ENCODE peak calls at places on chromosome 15, in ten cellular contexts. One of them, this sample, is unnamed.

GRCh38 chr15:93543093-93543492 is 454.1 kb upstream of the RGMA start:
- DNase-seq in CD8-positive, alpha-beta memory T cell: no peak
- DNase-seq in cardiac muscle cell: no peak
- DNase-seq in naive thymus-derived CD4-positive, alpha-beta T cell: no peak
- DNase-seq in body of pancreas: no peak
- DNase-seq in mammary epithelial cell: no peak
- DNase-seq in heart left ventricle: no peak
- DNase-seq in adrenal gland: no peak
- DNase-seq in spleen: no peak
- DNase-seq in iPS DF 6.9: no peak
- DNase-seq in this sample: no peak

GRCh38 chr15:45719490-45719889 is 84.7 kb downstream of the SQOR start:
- DNase-seq in spleen: no peak
- DNase-seq in mammary epithelial cell: no peak
- DNase-seq in naive thymus-derived CD4-positive, alpha-beta T cell: no peak
- DNase-seq in heart left ventricle: no peak
- DNase-seq in CD8-positive, alpha-beta memory T cell: no peak
- DNase-seq in cardiac muscle cell: peak; percentile 66
- DNase-seq in body of pancreas: no peak
- DNase-seq in adrenal gland: peak; percentile 20
- DNase-seq in iPS DF 6.9: no peak
- DNase-seq in this sample: no peak

GRCh38 chr15:39376371-39376909 is 204.4 kb upstream of the THBS1 start:
- DNase-seq in cardiac muscle cell: no peak
- DNase-seq in adrenal gland: no peak
- DNase-seq in spleen: no peak
- DNase-seq in CD8-positive, alpha-beta memory T cell: no peak
- DNase-seq in body of pancreas: no peak
- DNase-seq in heart left ventricle: no peak
- DNase-seq in mammary epithelial cell: peak; percentile 48
- DNase-seq in iPS DF 6.9: no peak
- DNase-seq in naive thymus-derived CD4-positive, alpha-beta T cell: no peak
- DNase-seq in this sample: no peak

GRCh38 chr15:40762919-40763800 is 708 bp upstream of the GCHFR start:
- DNase-seq in heart left ventricle: peak; percentile 85
- DNase-seq in spleen: peak; percentile 83
- DNase-seq in naive thymus-derived CD4-positive, alpha-beta T cell: peak; percentile 36
- DNase-seq in cardiac muscle cell: no peak
- DNase-seq in mammary epithelial cell: peak; percentile 50
- DNase-seq in CD8-positive, alpha-beta memory T cell: no peak
- DNase-seq in body of pancreas: peak; percentile 84
- DNase-seq in adrenal gland: peak; percentile 73
- DNase-seq in iPS DF 6.9: no peak
- DNase-seq in this sample: peak; percentile 85

GRCh38 chr15:69463182-69463756 is 10.7 kb downstream of the RPLP1 start:
- DNase-seq in adrenal gland: no peak
- DNase-seq in heart left ventricle: no peak
- DNase-seq in cardiac muscle cell: no peak
- DNase-seq in iPS DF 6.9: no peak
- DNase-seq in CD8-positive, alpha-beta memory T cell: no peak
- DNase-seq in naive thymus-derived CD4-positive, alpha-beta T cell: peak; percentile 29
- DNase-seq in spleen: no peak
- DNase-seq in mammary epithelial cell: peak; percentile 44
- DNase-seq in body of pancreas: no peak
- DNase-seq in this sample: no peak

GRCh38 chr15:77533530-77533929 is 99.2 kb downstream of the LINGO1 start:
- DNase-seq in cardiac muscle cell: no peak
- DNase-seq in spleen: no peak
- DNase-seq in iPS DF 6.9: no peak
- DNase-seq in body of pancreas: no peak
- DNase-seq in adrenal gland: no peak
- DNase-seq in CD8-positive, alpha-beta memory T cell: no peak
- DNase-seq in heart left ventricle: peak; percentile 28
- DNase-seq in mammary epithelial cell: no peak
- DNase-seq in naive thymus-derived CD4-positive, alpha-beta T cell: no peak
- DNase-seq in this sample: no peak

GRCh38 chr15:70014860-70015490 is 82.7 kb downstream of the TLE3 start:
- DNase-seq in adrenal gland: no peak
- DNase-seq in CD8-positive, alpha-beta memory T cell: no peak
- DNase-seq in mammary epithelial cell: no peak
- DNase-seq in heart left ventricle: no peak
- DNase-seq in spleen: peak; percentile 85
- DNase-seq in cardiac muscle cell: no peak
- DNase-seq in body of pancreas: no peak
- DNase-seq in iPS DF 6.9: peak; percentile 73
- DNase-seq in naive thymus-derived CD4-positive, alpha-beta T cell: no peak
- DNase-seq in this sample: peak; percentile 78

GRCh38 chr15:82146558-82146957 is 100.7 kb upstream of the MEX3B start:
- DNase-seq in iPS DF 6.9: no peak
- DNase-seq in adrenal gland: no peak
- DNase-seq in CD8-positive, alpha-beta memory T cell: no peak
- DNase-seq in spleen: no peak
- DNase-seq in heart left ventricle: no peak
- DNase-seq in mammary epithelial cell: no peak
- DNase-seq in naive thymus-derived CD4-positive, alpha-beta T cell: no peak
- DNase-seq in body of pancreas: no peak
- DNase-seq in cardiac muscle cell: no peak
- DNase-seq in this sample: no peak

GRCh38 chr15:58916962-58917361 is 16.5 kb downstream of the SLTM start:
- DNase-seq in spleen: no peak
- DNase-seq in CD8-positive, alpha-beta memory T cell: no peak
- DNase-seq in heart left ventricle: no peak
- DNase-seq in mammary epithelial cell: no peak
- DNase-seq in body of pancreas: no peak
- DNase-seq in cardiac muscle cell: no peak
- DNase-seq in iPS DF 6.9: no peak
- DNase-seq in adrenal gland: no peak
- DNase-seq in naive thymus-derived CD4-positive, alpha-beta T cell: no peak
- DNase-seq in this sample: no peak

GRCh38 chr15:58919232-58919631 is 14.2 kb downstream of the SLTM start:
- DNase-seq in adrenal gland: no peak
- DNase-seq in CD8-positive, alpha-beta memory T cell: no peak
- DNase-seq in cardiac muscle cell: no peak
- DNase-seq in mammary epithelial cell: no peak
- DNase-seq in naive thymus-derived CD4-positive, alpha-beta T cell: no peak
- DNase-seq in spleen: no peak
- DNase-seq in heart left ventricle: no peak
- DNase-seq in iPS DF 6.9: no peak
- DNase-seq in body of pancreas: no peak
- DNase-seq in this sample: no peak

GRCh38 chr15:58921267-58921666 is 12.2 kb downstream of the SLTM start:
- DNase-seq in mammary epithelial cell: no peak
- DNase-seq in body of pancreas: no peak
- DNase-seq in iPS DF 6.9: no peak
- DNase-seq in cardiac muscle cell: no peak
- DNase-seq in heart left ventricle: no peak
- DNase-seq in adrenal gland: no peak
- DNase-seq in spleen: no peak
- DNase-seq in CD8-positive, alpha-beta memory T cell: no peak
- DNase-seq in naive thymus-derived CD4-positive, alpha-beta T cell: no peak
- DNase-seq in this sample: no peak

GRCh38 chr15:58923284-58923683 is 10.2 kb downstream of the SLTM start:
- DNase-seq in naive thymus-derived CD4-positive, alpha-beta T cell: no peak
- DNase-seq in spleen: no peak
- DNase-seq in heart left ventricle: no peak
- DNase-seq in cardiac muscle cell: no peak
- DNase-seq in CD8-positive, alpha-beta memory T cell: no peak
- DNase-seq in mammary epithelial cell: no peak
- DNase-seq in adrenal gland: no peak
- DNase-seq in body of pancreas: no peak
- DNase-seq in iPS DF 6.9: no peak
- DNase-seq in this sample: no peak

DNA sequence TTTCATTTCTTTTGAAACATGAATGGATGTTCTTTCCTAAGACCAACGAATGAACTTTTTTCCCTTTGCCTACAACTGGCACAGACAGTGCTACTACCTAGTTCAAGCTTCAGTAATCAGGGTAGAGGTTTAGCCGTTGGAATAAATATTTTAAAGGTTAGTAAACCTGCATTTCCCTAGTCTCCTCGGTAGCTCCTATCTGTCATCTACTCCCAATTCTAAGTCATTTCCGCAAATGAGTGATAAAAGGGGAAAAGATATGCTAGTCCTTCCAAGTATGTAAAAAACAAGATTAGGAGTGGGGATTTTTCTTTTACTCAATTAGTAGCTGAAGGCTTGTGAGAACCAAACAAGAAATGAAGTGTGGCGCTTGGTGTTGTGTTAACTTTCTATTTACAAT is 15.2 kb downstream of the SLTM start:
- DNase-seq in iPS DF 6.9: no peak
- DNase-seq in CD8-positive, alpha-beta memory T cell: no peak
- DNase-seq in spleen: no peak
- DNase-seq in mammary epithelial cell: no peak
- DNase-seq in body of pancreas: no peak
- DNase-seq in cardiac muscle cell: no peak
- DNase-seq in adrenal gland: no peak
- DNase-seq in heart left ventricle: no peak
- DNase-seq in naive thymus-derived CD4-positive, alpha-beta T cell: no peak
- DNase-seq in this sample: no peak
- H3K27ac ChIP-seq in iPS DF 6.9: no peak overlapping the region
- H3K27ac ChIP-seq in CD8-positive, alpha-beta memory T cell: no peak overlapping the region
- H3K27ac ChIP-seq in spleen: no peak overlapping the region
- H3K27ac ChIP-seq in mammary epithelial cell: no peak overlapping the region
- H3K27ac ChIP-seq in body of pancreas: no peak overlapping the region
- H3K27ac ChIP-seq in cardiac muscle cell: peak overlapping the region; percentile 22
- H3K27ac ChIP-seq in adrenal gland: no peak overlapping the region
- H3K27ac ChIP-seq in heart left ventricle: no peak overlapping the region
- H3K27ac ChIP-seq in naive thymus-derived CD4-positive, alpha-beta T cell: no peak overlapping the region
- H3K27ac ChIP-seq in this sample: no peak overlapping the region

GRCh38 chr15:59013246-59013645 is 25.8 kb downstream of the RNF111 start:
- DNase-seq in mammary epithelial cell: no peak
- DNase-seq in CD8-positive, alpha-beta memory T cell: no peak
- DNase-seq in body of pancreas: no peak
- DNase-seq in iPS DF 6.9: no peak
- DNase-seq in spleen: no peak
- DNase-seq in naive thymus-derived CD4-positive, alpha-beta T cell: no peak
- DNase-seq in heart left ventricle: no peak
- DNase-seq in cardiac muscle cell: no peak
- DNase-seq in adrenal gland: no peak
- DNase-seq in this sample: no peak
- H3K36me3 ChIP-seq in mammary epithelial cell: no peaks in the 10 kb centered on the region
- H3K36me3 ChIP-seq in CD8-positive, alpha-beta memory T cell: no peaks in the 10 kb centered on the region
- H3K36me3 ChIP-seq in body of pancreas: no peaks in the 10 kb centered on the region
- H3K36me3 ChIP-seq in iPS DF 6.9: no peaks in the 10 kb centered on the region
- H3K36me3 ChIP-seq in spleen: no peaks in the 10 kb centered on the region
- H3K36me3 ChIP-seq in naive thymus-derived CD4-positive, alpha-beta T cell: no peaks in the 10 kb centered on the region
- H3K36me3 ChIP-seq in heart left ventricle: no peaks in the 10 kb centered on the region
- H3K36me3 ChIP-seq in cardiac muscle cell: no peaks in the 10 kb centered on the region
- H3K36me3 ChIP-seq in adrenal gland: no peaks in the 10 kb centered on the region
- H3K36me3 ChIP-seq in this sample: peaks cover 3% of the 10 kb centered on the region

DNA sequence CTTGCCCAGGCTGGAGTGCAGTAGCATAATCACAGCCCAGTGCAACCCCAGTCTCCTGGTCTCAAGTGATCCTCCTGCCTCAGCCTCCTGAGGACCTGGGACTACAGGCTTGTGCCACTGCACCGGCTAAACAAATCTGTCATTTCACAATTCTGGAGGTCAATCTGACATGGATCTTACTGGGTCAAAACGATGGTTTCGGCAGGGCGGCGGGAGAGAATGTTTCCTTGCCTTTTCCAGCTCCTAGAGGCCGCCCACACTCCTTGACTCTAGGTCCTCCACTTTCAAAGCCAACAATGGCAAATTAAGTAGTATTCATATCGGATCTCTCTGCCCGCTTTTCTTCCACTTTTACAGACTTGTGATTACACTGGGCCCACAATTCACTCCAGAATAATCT is 14.8 kb downstream of the ATP10A start:
- DNase-seq in cardiac muscle cell: no peak
- DNase-seq in body of pancreas: no peak
- DNase-seq in CD8-positive, alpha-beta memory T cell: no peak
- DNase-seq in naive thymus-derived CD4-positive, alpha-beta T cell: no peak
- DNase-seq in adrenal gland: no peak
- DNase-seq in heart left ventricle: no peak
- DNase-seq in spleen: no peak
- DNase-seq in mammary epithelial cell: no peak
- DNase-seq in iPS DF 6.9: no peak
- DNase-seq in this sample: no peak
- H3K27ac ChIP-seq in cardiac muscle cell: no peak overlapping the region
- H3K27ac ChIP-seq in body of pancreas: no peak overlapping the region
- H3K27ac ChIP-seq in CD8-positive, alpha-beta memory T cell: no peak overlapping the region
- H3K27ac ChIP-seq in naive thymus-derived CD4-positive, alpha-beta T cell: peak overlapping the region; percentile 73
- H3K27ac ChIP-seq in adrenal gland: peak overlapping the region; percentile 79
- H3K27ac ChIP-seq in heart left ventricle: no peak overlapping the region
- H3K27ac ChIP-seq in spleen: no peak overlapping the region
- H3K27ac ChIP-seq in mammary epithelial cell: no peak overlapping the region
- H3K27ac ChIP-seq in iPS DF 6.9: no peak overlapping the region
- H3K27ac ChIP-seq in this sample: peak overlapping the region; percentile 93

GRCh38 chr15:60721232-60721576 is 242.3 kb upstream of the ICE2 start:
- DNase-seq in mammary epithelial cell: no peak
- DNase-seq in heart left ventricle: no peak
- DNase-seq in cardiac muscle cell: no peak
- DNase-seq in adrenal gland: no peak
- DNase-seq in naive thymus-derived CD4-positive, alpha-beta T cell: no peak
- DNase-seq in body of pancreas: no peak
- DNase-seq in CD8-positive, alpha-beta memory T cell: peak; percentile 6
- DNase-seq in iPS DF 6.9: no peak
- DNase-seq in spleen: no peak
- DNase-seq in this sample: no peak

GRCh38 chr15:60720493-60721231 is 241.7 kb upstream of the ICE2 start:
- DNase-seq in spleen: no peak
- DNase-seq in naive thymus-derived CD4-positive, alpha-beta T cell: peak; percentile 35
- DNase-seq in adrenal gland: peak; percentile 16
- DNase-seq in heart left ventricle: no peak
- DNase-seq in cardiac muscle cell: no peak
- DNase-seq in iPS DF 6.9: no peak
- DNase-seq in body of pancreas: no peak
- DNase-seq in CD8-positive, alpha-beta memory T cell: peak; percentile 25
- DNase-seq in mammary epithelial cell: no peak
- DNase-seq in this sample: no peak

GRCh38 chr15:60721706-60722105 is 242.8 kb upstream of the ICE2 start:
- DNase-seq in cardiac muscle cell: no peak
- DNase-seq in body of pancreas: no peak
- DNase-seq in adrenal gland: peak; percentile 82
- DNase-seq in CD8-positive, alpha-beta memory T cell: no peak
- DNase-seq in heart left ventricle: no peak
- DNase-seq in mammary epithelial cell: peak; percentile 5
- DNase-seq in naive thymus-derived CD4-positive, alpha-beta T cell: no peak
- DNase-seq in iPS DF 6.9: no peak
- DNase-seq in spleen: no peak
- DNase-seq in this sample: no peak

GRCh38 chr15:60718661-60719069 is 239.7 kb upstream of the ICE2 start:
- DNase-seq in CD8-positive, alpha-beta memory T cell: no peak
- DNase-seq in body of pancreas: no peak
- DNase-seq in mammary epithelial cell: no peak
- DNase-seq in cardiac muscle cell: no peak
- DNase-seq in naive thymus-derived CD4-positive, alpha-beta T cell: no peak
- DNase-seq in spleen: no peak
- DNase-seq in heart left ventricle: no peak
- DNase-seq in iPS DF 6.9: no peak
- DNase-seq in adrenal gland: no peak
- DNase-seq in this sample: no peak

DNA sequence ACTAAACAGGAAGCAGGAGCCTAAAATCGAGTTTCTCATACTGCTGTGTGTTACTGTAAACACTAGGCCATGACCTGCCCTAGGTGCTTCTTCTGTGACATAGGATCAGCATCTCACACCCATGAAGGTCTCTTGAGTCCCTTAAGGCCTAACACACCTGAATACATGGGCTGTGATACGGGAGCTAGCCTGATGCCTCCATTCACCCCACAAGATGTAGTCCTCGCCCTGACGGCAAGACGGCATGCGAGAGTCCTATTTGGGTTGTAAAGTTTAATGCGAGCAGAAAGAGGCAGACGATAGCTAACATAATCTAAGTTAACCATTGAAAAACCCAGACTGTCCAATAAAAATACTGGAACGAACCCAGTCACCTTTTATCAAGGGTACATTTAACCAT is 241.1 kb upstream of the ICE2 start:
- DNase-seq in naive thymus-derived CD4-positive, alpha-beta T cell: no peak
- DNase-seq in adrenal gland: no peak
- DNase-seq in spleen: no peak
- DNase-seq in mammary epithelial cell: no peak
- DNase-seq in body of pancreas: no peak
- DNase-seq in cardiac muscle cell: no peak
- DNase-seq in CD8-positive, alpha-beta memory T cell: no peak
- DNase-seq in iPS DF 6.9: no peak
- DNase-seq in heart left ventricle: no peak
- DNase-seq in this sample: no peak
- H3K36me3 ChIP-seq in naive thymus-derived CD4-positive, alpha-beta T cell: no peaks in the 10 kb centered on the region
- H3K36me3 ChIP-seq in adrenal gland: no peaks in the 10 kb centered on the region
- H3K36me3 ChIP-seq in spleen: no peaks in the 10 kb centered on the region
- H3K36me3 ChIP-seq in mammary epithelial cell: no peaks in the 10 kb centered on the region
- H3K36me3 ChIP-seq in body of pancreas: no peaks in the 10 kb centered on the region
- H3K36me3 ChIP-seq in cardiac muscle cell: no peaks in the 10 kb centered on the region
- H3K36me3 ChIP-seq in CD8-positive, alpha-beta memory T cell: no peaks in the 10 kb centered on the region
- H3K36me3 ChIP-seq in iPS DF 6.9: no peaks in the 10 kb centered on the region
- H3K36me3 ChIP-seq in heart left ventricle: no peaks in the 10 kb centered on the region
- H3K36me3 ChIP-seq in this sample: no peaks in the 10 kb centered on the region

This sample was measured in transverse colon.